ENCODE peak calls at places on chromosomes 13 and 19, in six cellular contexts. C is mammary epithelial cell, B is fibroblast of lung, Q is H1, J is neural progenitor cell, O is hepatocyte. Y is an unnamed sample.

GRCh38 chr19:9070066-9070465 is 16.8 kb upstream of the OR1M1 start:
- DNase-seq in C (no peak), Q (no peak), O (no peak), J (peak), B (peak), Y (no peak)

GRCh38 chr13:78160793-78161192 is 242.2 kb upstream of the EDNRB start:
- DNase-seq in J (no peak), B (peak), Q (no peak), O (no peak), C (peak), Y (no peak)

GRCh38 chr13:57673197-57673596 is 41.7 kb downstream of the PCDH17 start:
- DNase-seq in B (no peak), Q (no peak), J (peak), O (peak), C (no peak), Y (peak)

GRCh38 chr13:75566658-75567057 is 17.1 kb downstream of the UCHL3 start:
- DNase-seq in O (peak), C (peak), J (no peak), Q (no peak), B (peak), Y (peak)

GRCh38 chr19:34145741-34146202 is 26.5 kb upstream of the LSM14A start:
- DNase-seq in O (peak), C (peak), B (peak), J (peak), Q (no peak), Y (peak)

GRCh38 chr13:59643906-59644626 is 519.7 kb downstream of the DIAPH3 start:
- DNase-seq in O (no peak), J (no peak), C (peak), B (no peak), Q (no peak), Y (no peak)

GRCh38 chr19:46035986-46036744 is 4.6 kb downstream of the IGFL4 start:
- DNase-seq in O (no peak), C (no peak), J (no peak), Q (no peak), B (no peak), Y (no peak)

GRCh38 chr19:29524201-29524911 is 1.4 kb upstream of the VSTM2B start:
- DNase-seq in B (no peak), Q (no peak), C (peak), J (peak), O (no peak), Y (no peak)

GRCh38 chr13:95660981-95661581 is 15.9 kb upstream of the DNAJC3 start:
- DNase-seq in C (peak), B (peak), J (peak), Q (no peak), O (peak), Y (peak)

GRCh38 chr19:55632463-55632834 is 8.1 kb upstream of the ZNF784 start:
- DNase-seq in B (peak), J (peak), O (peak), C (peak), Q (no peak), Y (peak)

GRCh38 chr19:12772323-12772722 is 3.0 kb downstream of the HOOK2 start:
- DNase-seq in O (no peak), B (no peak), Q (no peak), C (no peak), J (no peak), Y (no peak)

GRCh38 chr19:23475477-23475876 is 80.2 kb upstream of the ZNF91 start:
- DNase-seq in J (no peak), B (no peak), C (no peak), O (no peak), Q (no peak), Y (no peak)

GRCh38 chr19:38023661-38024574 is 116.9 kb downstream of the SIPA1L3 start:
- DNase-seq in C (no peak), J (no peak), Q (no peak), O (no peak), B (no peak), Y (no peak)

GRCh38 chr13:30963794-30964193 is 31.3 kb downstream of the TEX26 start:
- DNase-seq in B (peak), O (peak), J (no peak), Q (no peak), C (peak), Y (no peak)

GRCh38 chr19:14073232-14073924 is 792 bp downstream of the MISP3 start:
- DNase-seq in B (peak), C (peak), J (peak), O (peak), Q (no peak), Y (peak)

GRCh38 chr13:39597828-39598227 is 5.2 kb downstream of the LHFPL6 start:
- DNase-seq in B (no peak), C (no peak), Q (no peak), J (no peak), O (no peak), Y (peak)

GRCh38 chr19:58054792-58055482 is 4.1 kb upstream of the ZNF135 start:
- DNase-seq in J (peak), C (no peak), O (no peak), B (peak), Q (no peak), Y (no peak)

GRCh38 chr19:32822916-32823746 is 46.4 kb downstream of the SLC7A9 start:
- DNase-seq in Q (no peak), J (no peak), B (no peak), O (no peak), C (no peak), Y (no peak)

GRCh38 chr19:17394891-17395415 is 957 bp upstream of the CCDC194 start:
- DNase-seq in B (peak), C (peak), J (peak), Q (peak), O (no peak), Y (peak)

GRCh38 chr13:32811297-32811800 is 204.9 kb upstream of the KL start:
- DNase-seq in O (peak), Q (no peak), C (no peak), J (peak), B (no peak), Y (no peak)

GRCh38 chr19:17743874-17744273 is 7.4 kb upstream of the FCHO1 start:
- DNase-seq in Q (no peak), B (peak), J (no peak), C (peak), O (no peak), Y (no peak)

GRCh38 chr19:49954092-49954825 is 6.7 kb downstream of the SIGLEC11 start:
- DNase-seq in C (no peak), O (no peak), B (no peak), J (no peak), Q (no peak), Y (no peak)

GRCh38 chr19:46571495-46571894 is 29.6 kb upstream of the CALM3 start:
- DNase-seq in O (peak), C (peak), Q (peak), B (no peak), J (peak), Y (peak)

GRCh38 chr13:52450012-52450792 is at the start of gene VPS36:
- DNase-seq in O (peak), J (peak), C (peak), Q (peak), B (peak), Y (peak)

GRCh38 chr19:3138268-3138667 is 2.4 kb downstream of the GNA15 start:
- DNase-seq in B (no peak), O (no peak), C (no peak), J (no peak), Q (no peak), Y (no peak)

GRCh38 chr19:3135961-3136683 is at the start of gene GNA15:
- DNase-seq in C (peak), Q (no peak), J (no peak), B (no peak), O (no peak), Y (no peak)

GRCh38 chr19:3133793-3134116 is 2.1 kb upstream of the GNA15 start:
- DNase-seq in C (no peak), Q (no peak), J (no peak), B (no peak), O (no peak), Y (no peak)

GRCh38 chr19:3137139-3137538 is 1.3 kb downstream of the GNA15 start:
- DNase-seq in J (no peak), Q (no peak), C (no peak), O (no peak), B (no peak), Y (no peak)

GRCh38 chr19:3136684-3137055 is 837 bp downstream of the GNA15 start:
- DNase-seq in J (no peak), Q (no peak), C (peak), B (no peak), O (no peak), Y (no peak)
- H3K27ac ChIP-seq in J (no peak), Q (no peak), C (peak), B (no peak), O (no peak), Y (no peak)

GRCh38 chr19:295687-296370 is 4.6 kb upstream of the PLPP2 start:
- DNase-seq in C (no peak), O (no peak), J (no peak), B (no peak), Q (no peak), Y (no peak)

GRCh38 chr19:292951-293350 is 1.7 kb upstream of the PLPP2 start:
- DNase-seq in B (no peak), J (no peak), Q (no peak), C (no peak), O (no peak), Y (no peak)

GRCh38 chr19:294819-295686 is 3.9 kb upstream of the PLPP2 start:
- DNase-seq in B (no peak), C (no peak), J (peak), Q (no peak), O (peak), Y (peak)

GRCh38 chr19:293436-294110 is 2.4 kb upstream of the PLPP2 start:
- DNase-seq in J (no peak), B (no peak), Q (no peak), O (no peak), C (no peak), Y (no peak)

DNA sequence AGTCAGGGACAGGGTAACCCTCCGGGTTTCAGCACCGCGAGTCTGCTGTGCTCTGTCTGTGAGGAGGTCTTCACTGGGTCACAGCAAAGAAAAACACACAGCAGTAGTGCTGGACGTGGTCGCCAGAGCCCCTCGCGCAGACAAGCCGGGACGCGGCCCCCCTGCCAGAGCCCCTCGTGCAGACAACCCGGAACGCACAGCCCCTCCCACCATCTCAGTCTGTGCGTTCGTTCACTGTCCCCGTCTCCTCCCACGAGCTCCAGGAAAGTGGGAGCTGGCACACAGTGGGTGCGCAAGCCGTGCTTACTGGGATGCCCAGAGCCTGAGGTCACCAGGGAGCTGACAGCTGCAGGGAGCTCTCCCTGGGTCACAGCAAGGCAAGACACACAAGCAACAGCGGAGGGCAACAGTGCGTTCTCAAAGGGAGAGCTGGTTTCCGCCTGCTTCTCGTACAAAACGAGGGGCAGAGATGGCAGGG is 3.2 kb upstream of the PLPP2 start:
- DNase-seq in Q (no peak), B (no peak), O (no peak), J (peak), C (no peak), Y (no peak)
- TF ChIP-seq EZH2 in Q (no peak), B (peak), O (no peak), J (no peak), C (no peak), Y (no peak)

GRCh38 chr19:54428323-54429175 is 13.3 kb downstream of the TTYH1 start:
- DNase-seq in B (no peak), J (no peak), O (no peak), C (no peak), Q (no peak), Y (no peak)
- H3K27ac ChIP-seq in B (no peak), J (no peak), O (no peak), C (no peak), Q (no peak), Y (no peak)

GRCh38 chr13:28819748-28820098 is 416 bp upstream of the MTUS2 start:
- DNase-seq in Q (no peak), J (peak), C (no peak), O (peak), B (peak), Y (peak)

GRCh38 chr13:28819046-28819747 is 942 bp upstream of the MTUS2 start:
- DNase-seq in Q (no peak), B (peak), O (peak), J (peak), C (peak), Y (peak)

GRCh38 chr13:28822161-28822560 is 2.0 kb downstream of the MTUS2 start:
- DNase-seq in O (no peak), J (no peak), B (no peak), Q (no peak), C (no peak), Y (no peak)

GRCh38 chr13:28822801-28823200 is 2.7 kb downstream of the MTUS2 start:
- DNase-seq in Q (no peak), J (no peak), O (no peak), B (no peak), C (no peak), Y (no peak)

GRCh38 chr13:28820099-28821051 is at the start of gene MTUS2:
- DNase-seq in J (peak), C (peak), B (no peak), O (peak), Q (no peak), Y (no peak)
- TF ChIP-seq EZH2 in J (peak), C (no peak), B (peak), O (peak), Q (no peak), Y (peak)

GRCh38 chr13:77053192-77053591 is 26.2 kb upstream of the FBXL3 start:
- DNase-seq in B (no peak), Q (no peak), C (no peak), J (no peak), O (no peak), Y (no peak)
- H3K27ac ChIP-seq in B (no peak), Q (no peak), C (no peak), J (no peak), O (no peak), Y (no peak)